ENCODE peak calls at places on chromosomes 11 and 22, in four cellular contexts. N is A549, F is GM12878, L is K562. P is an unnamed sample.

GRCh38 chr22:39287076-39287743 is 32.2 kb downstream of the RPL3 start:
- DNase-seq in N (no peak), F (no peak), L (no peak), P (no peak)

GRCh38 chr11:17393472-17393871 is 5.0 kb upstream of the KCNJ11 start:
- DNase-seq in L (no peak), N (no peak), F (no peak), P (no peak)

GRCh38 chr11:71420455-71421241 is 27.5 kb downstream of the DHCR7 start:
- DNase-seq in F (peak), N (peak), L (peak), P (peak)

GRCh38 chr11:15896544-15896943 is 459.8 kb downstream of the SOX6 start:
- DNase-seq in L (no peak), F (no peak), N (no peak), P (no peak)

GRCh38 chr22:30575011-30575671 is 676 bp upstream of the GAL3ST1 start:
- DNase-seq in N (no peak), F (no peak), L (no peak), P (no peak)

GRCh38 chr11:11569936-11570491 is 51.8 kb downstream of the GALNT18 start:
- DNase-seq in F (no peak), L (no peak), N (no peak), P (no peak)

GRCh38 chr11:114124601-114125144 is 65.2 kb downstream of the ZBTB16 start:
- DNase-seq in N (no peak), L (no peak), F (no peak), P (no peak)

GRCh38 chr22:46935506-46936377 is 173.3 kb downstream of the TBC1D22A start:
- DNase-seq in F (no peak), N (no peak), L (peak), P (no peak)

GRCh38 chr11:72297828-72298227 is 53.9 kb upstream of the PHOX2A start:
- DNase-seq in N (no peak), F (no peak), L (no peak), P (no peak)

GRCh38 chr22:24095816-24096215 is 84.7 kb downstream of the CABIN1 start:
- DNase-seq in L (no peak), N (no peak), F (no peak), P (no peak)

GRCh38 chr11:9332655-9333054 is 18.3 kb upstream of the TMEM41B start:
- DNase-seq in N (no peak), F (no peak), L (no peak), P (no peak)

GRCh38 chr11:44400431-44400830 is 90.5 kb upstream of the ALX4 start:
- DNase-seq in F (no peak), N (no peak), L (peak), P (no peak)

GRCh38 chr11:60924906-60925684 is 835 bp downstream of the TMEM132A start:
- DNase-seq in L (no peak), N (no peak), F (no peak), P (no peak)

GRCh38 chr11:102253018-102253775 is 64.1 kb upstream of the BIRC3 start:
- DNase-seq in F (no peak), N (no peak), L (peak), P (no peak)

GRCh38 chr22:37291559-37292298 is 9.4 kb downstream of the CYTH4 start:
- DNase-seq in F (no peak), N (no peak), L (no peak), P (no peak)

GRCh38 chr11:2376751-2377451 is at the start of gene CD81:
- DNase-seq in N (peak), F (no peak), L (peak), P (no peak)

GRCh38 chr11:127873478-127873877 is 713.9 kb downstream of the ETS1 start:
- DNase-seq in F (no peak), N (no peak), L (no peak), P (no peak)

GRCh38 chr11:7949934-7950333 is 8.4 kb upstream of the OR10A3 start:
- DNase-seq in N (no peak), F (no peak), L (no peak), P (no peak)

GRCh38 chr22:38819387-38819940 is 24.4 kb downstream of the NPTXR start:
- DNase-seq in F (no peak), L (no peak), N (no peak), P (no peak)

GRCh38 chr22:40043086-40043485 is 48.3 kb downstream of the FAM83F start:
- DNase-seq in N (no peak), F (no peak), L (no peak), P (no peak)

GRCh38 chr11:120128392-120129172 is 9.3 kb downstream of the TRIM29 start:
- DNase-seq in N (no peak), F (no peak), L (no peak), P (no peak)

DNA sequence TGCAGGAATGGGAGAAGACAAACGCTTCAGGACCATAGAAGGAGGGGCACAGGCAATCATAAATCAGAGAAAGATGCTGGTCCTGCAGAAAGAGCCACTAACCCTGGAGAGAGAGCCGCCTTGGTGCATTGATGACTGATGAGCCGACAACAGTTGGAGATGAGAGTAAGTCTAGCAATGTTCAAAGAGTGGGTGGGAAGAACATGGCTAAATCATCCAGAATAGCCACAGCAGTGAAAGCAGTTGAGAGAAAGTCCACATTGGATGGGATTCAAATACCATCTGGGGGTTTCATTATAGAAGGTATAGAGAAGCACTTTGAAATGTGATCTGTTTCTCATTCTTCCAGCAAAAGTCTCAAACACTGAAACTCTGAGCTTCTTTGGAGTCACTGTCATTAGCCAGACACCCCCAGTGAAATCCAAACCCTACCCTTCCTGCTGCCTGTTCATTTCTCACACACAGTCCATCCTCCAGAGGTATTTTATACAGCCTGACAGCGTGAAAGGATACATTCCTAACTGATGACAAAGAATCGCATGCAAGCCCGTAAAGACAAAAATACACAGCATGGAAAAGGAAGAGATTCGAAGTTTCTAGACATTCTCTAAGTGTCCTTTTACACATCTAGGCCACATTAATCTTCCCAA is 303.1 kb upstream of the MPPED2 start:
- DNase-seq in N (no peak), L (no peak), F (no peak), P (no peak)
- TF ChIP-seq CHD2 in N (no peak), L (no peak), F (no peak), P (no peak)

GRCh38 chr11:67195971-67196418 is 70.3 kb upstream of the GRK2 start:
- DNase-seq in F (no peak), N (no peak), L (no peak), P (no peak)
- TF ChIP-seq CHD2 in F (no peak), N (no peak), L (no peak), P (no peak)

DNA sequence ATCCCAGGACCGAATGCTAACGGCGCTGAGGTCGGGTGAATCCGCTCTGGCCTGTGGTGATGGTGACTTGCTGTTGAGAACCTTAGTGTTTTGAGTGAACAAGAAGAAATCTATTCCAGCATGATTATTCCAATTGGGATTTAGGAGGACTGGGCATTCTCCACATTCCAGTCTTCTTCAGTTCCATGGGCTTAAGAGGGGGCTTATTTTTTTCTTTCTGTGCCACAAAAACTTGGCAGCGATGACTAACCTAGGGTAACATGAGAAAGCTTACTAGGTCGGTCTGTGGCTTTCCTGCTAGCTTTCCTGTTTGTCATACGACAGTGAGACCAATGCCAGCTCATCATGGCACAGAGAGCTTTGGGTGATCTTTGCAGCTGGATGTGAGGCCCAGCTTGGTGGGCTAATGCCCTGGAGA is 62.9 kb upstream of the ATXN10 start:
- DNase-seq in N (no peak), F (no peak), L (no peak), P (no peak)
- TF ChIP-seq CHD2 in N (no peak), F (no peak), L (no peak), P (no peak)

DNA sequence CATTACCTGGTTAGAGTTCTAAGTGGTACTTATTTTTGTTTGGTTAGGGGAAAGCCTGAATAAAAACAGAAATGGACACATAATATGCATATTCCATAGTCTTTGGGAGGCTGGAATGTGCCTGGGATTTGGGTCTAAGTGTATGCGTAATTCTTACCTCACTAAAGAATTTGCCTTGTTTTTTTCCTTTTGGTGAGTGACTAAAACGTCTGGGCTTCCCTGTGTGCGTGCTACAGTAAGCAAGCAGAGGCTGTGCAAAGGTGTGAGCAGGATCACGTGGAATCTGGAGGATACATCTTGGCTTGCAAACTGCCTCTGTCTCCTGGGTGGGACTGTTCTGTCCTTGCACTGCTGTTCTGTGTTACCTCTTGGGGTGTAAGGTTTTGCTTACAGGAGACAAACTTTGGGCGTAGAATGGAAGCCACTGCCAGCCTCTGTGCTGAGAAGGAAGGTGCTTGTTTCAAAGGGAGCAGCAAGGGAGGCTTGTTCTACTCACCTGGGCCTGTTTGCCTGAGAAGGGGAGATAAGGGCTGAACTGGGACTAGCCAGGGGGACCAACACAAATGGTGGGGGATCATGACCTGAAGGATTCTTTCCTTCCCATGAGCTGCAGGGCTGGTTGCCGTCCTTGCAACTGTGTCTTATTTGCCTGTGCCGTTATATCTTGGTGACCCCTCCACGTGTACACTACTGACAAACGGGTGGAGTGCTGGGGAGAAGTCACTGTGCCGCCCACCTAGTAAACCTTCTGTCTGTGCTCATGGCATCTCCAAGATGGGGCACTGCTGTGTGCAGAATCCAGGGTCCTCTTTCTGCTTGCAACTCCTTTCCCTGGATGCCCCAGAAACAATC is 4.5 kb downstream of the NEAT1 start:
- DNase-seq in N (no peak), F (no peak), L (peak), P (no peak)
- TF ChIP-seq CHD2 in N (peak), F (peak), L (peak), P (no peak)

GRCh38 chr11:86374586-86374985 is at the start of gene CCDC81:
- DNase-seq in N (no peak), F (no peak), L (no peak), P (peak)
- TF ChIP-seq CHD2 in N (no peak), F (no peak), L (no peak), P (no peak)

GRCh38 chr22:43343262-43343988 is at the start of gene SCUBE1:
- DNase-seq in F (no peak), L (peak), N (peak), P (peak)

GRCh38 chr22:43345761-43346261 is 2.6 kb upstream of the SCUBE1 start:
- DNase-seq in L (peak), F (no peak), N (no peak), P (no peak)

GRCh38 chr22:43345356-43345755 is 2.2 kb upstream of the SCUBE1 start:
- DNase-seq in N (no peak), L (no peak), F (no peak), P (no peak)

GRCh38 chr22:43349636-43350035 is 6.5 kb upstream of the SCUBE1 start:
- DNase-seq in N (no peak), L (no peak), F (no peak), P (no peak)

GRCh38 chr22:43346521-43346929 is 3.4 kb upstream of the SCUBE1 start:
- DNase-seq in L (peak), F (no peak), N (peak), P (peak)
- TF ChIP-seq CHD2 in L (no peak), F (no peak), N (no peak), P (no peak)

DNA sequence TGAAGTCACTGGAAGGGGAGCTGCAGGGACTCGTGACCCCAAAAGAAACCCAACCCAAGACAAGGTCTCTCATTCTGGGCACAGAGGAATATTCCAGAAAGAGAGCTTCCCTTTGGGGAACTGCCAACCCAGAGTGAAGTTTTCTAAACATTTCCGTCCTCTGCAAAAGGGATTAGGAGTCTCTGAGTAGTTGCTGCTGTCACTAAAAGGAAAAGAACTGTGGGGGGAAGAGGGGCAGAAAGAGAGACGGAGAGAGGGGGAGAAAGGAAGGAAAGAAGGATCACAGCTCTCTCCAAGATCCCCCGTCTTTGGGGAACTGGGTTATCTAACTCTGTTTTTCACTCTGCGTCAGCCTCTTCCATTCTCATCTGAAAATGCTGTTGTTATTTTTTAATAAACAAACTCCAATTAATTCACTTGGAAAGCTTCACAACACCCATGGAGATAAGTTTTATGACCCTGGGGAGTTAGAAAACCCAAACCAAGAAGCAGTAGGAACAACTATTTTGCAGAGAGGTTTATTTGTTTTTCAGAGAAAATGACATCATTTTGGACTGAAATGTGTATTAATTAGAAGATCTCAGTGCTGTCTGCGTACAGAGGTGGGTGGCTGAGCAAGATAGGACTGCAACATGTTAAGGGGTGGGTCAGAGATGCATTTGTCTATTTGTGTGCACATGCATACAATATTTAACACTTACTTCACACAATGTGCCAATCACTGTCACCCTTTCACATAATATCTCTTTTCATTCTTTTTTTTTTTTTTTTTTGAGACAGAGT is 918 bp downstream of the SCGB1A1 start:
- DNase-seq in F (no peak), L (no peak), N (no peak), P (no peak)
- TF ChIP-seq CHD2 in F (no peak), L (no peak), N (no peak), P (no peak)

DNA sequence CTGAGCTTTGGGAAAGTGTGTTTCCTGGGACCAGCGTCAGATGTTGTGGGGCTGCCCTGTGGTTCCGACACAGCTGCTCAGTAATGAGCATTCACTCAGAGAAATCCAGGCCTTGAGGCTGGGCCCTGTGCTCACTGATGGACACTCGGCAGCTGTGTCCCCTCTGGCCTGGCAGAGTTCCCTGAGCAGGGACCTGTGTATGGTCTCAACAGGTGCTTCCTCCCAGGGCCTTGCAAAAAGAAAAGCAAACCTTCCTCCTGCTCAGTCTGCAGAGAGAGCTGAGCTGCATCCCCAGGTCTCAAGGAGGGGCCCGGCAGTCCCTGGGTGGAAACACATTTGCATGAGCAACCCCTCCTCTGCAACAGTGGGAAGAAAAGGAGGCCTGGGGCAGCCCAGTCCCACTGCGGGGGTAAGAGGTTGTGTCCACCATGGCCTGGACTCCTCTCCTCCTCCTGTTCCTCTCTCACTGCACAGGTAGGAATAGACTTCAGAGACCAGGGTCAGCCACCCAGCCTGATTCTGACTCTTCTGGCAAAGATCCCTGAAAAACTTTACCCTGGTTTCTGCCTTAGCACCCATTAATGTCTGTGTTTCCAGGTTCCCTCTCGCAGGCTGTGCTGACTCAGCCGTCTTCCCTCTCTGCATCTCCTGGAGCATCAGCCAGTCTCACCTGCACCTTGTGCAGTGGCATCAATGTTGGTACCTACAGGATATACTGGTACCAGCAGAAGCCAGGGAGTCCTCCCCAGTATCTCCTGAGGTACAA is 131.2 kb downstream of the VPREB1 start:
- DNase-seq in N (no peak), F (no peak), L (no peak), P (no peak)
- TF ChIP-seq CHD2 in N (no peak), F (no peak), L (no peak), P (no peak)

P was measured in H1.